ENCODE peak calls at places on chromosomes 5 and 9, in five cellular contexts. One of them, this sample, is unnamed.

GRCh38 chr9:34272146-34272545 is 56.9 kb downstream of the KIF24 start:
- DNase-seq in WTC11: no peak
- DNase-seq in amniotic stem cell: no peak
- DNase-seq in fibroblast of pulmonary artery: no peak
- DNase-seq in heart right ventricle: no peak
- DNase-seq in this sample: no peak

GRCh38 chr5:76104027-76104426 is 20.8 kb downstream of the SV2C start:
- DNase-seq in WTC11: peak
- DNase-seq in fibroblast of pulmonary artery: peak
- DNase-seq in amniotic stem cell: no peak
- DNase-seq in heart right ventricle: no peak
- DNase-seq in this sample: no peak

GRCh38 chr9:33132249-33132772 is 34.8 kb downstream of the B4GALT1 start:
- DNase-seq in amniotic stem cell: peak
- DNase-seq in fibroblast of pulmonary artery: peak
- DNase-seq in WTC11: no peak
- DNase-seq in heart right ventricle: no peak
- DNase-seq in this sample: no peak

GRCh38 chr9:88380118-88380517 is 8.1 kb upstream of the SPIN1 start:
- DNase-seq in heart right ventricle: no peak
- DNase-seq in WTC11: no peak
- DNase-seq in fibroblast of pulmonary artery: no peak
- DNase-seq in amniotic stem cell: no peak
- DNase-seq in this sample: no peak

GRCh38 chr9:134427153-134427782 is 101.0 kb downstream of the RXRA start:
- DNase-seq in amniotic stem cell: no peak
- DNase-seq in fibroblast of pulmonary artery: no peak
- DNase-seq in heart right ventricle: no peak
- DNase-seq in WTC11: no peak
- DNase-seq in this sample: no peak

GRCh38 chr5:115898656-115899055 is 56.9 kb downstream of the AP3S1 start:
- DNase-seq in heart right ventricle: no peak
- DNase-seq in WTC11: no peak
- DNase-seq in amniotic stem cell: no peak
- DNase-seq in fibroblast of pulmonary artery: peak
- DNase-seq in this sample: no peak

GRCh38 chr9:131837316-131837715 is 97.4 kb upstream of the RAPGEF1 start:
- DNase-seq in fibroblast of pulmonary artery: no peak
- DNase-seq in WTC11: peak
- DNase-seq in amniotic stem cell: no peak
- DNase-seq in heart right ventricle: peak
- DNase-seq in this sample: peak

GRCh38 chr9:120950421-120951388 is 24.1 kb upstream of the TRAF1 start:
- DNase-seq in WTC11: no peak
- DNase-seq in heart right ventricle: no peak
- DNase-seq in amniotic stem cell: no peak
- DNase-seq in fibroblast of pulmonary artery: no peak
- DNase-seq in this sample: no peak

GRCh38 chr5:172714491-172715420 is 56.2 kb downstream of the DUSP1 start:
- DNase-seq in amniotic stem cell: no peak
- DNase-seq in heart right ventricle: peak
- DNase-seq in fibroblast of pulmonary artery: peak
- DNase-seq in WTC11: peak
- DNase-seq in this sample: no peak

GRCh38 chr5:148163345-148163744 is 5.0 kb upstream of the SPINK14 start:
- DNase-seq in WTC11: peak
- DNase-seq in amniotic stem cell: no peak
- DNase-seq in heart right ventricle: no peak
- DNase-seq in fibroblast of pulmonary artery: no peak
- DNase-seq in this sample: no peak

GRCh38 chr5:163190762-163191161 is 246.6 kb upstream of the CCNG1 start:
- DNase-seq in WTC11: no peak
- DNase-seq in heart right ventricle: no peak
- DNase-seq in fibroblast of pulmonary artery: no peak
- DNase-seq in amniotic stem cell: no peak
- DNase-seq in this sample: no peak

GRCh38 chr9:91047529-91047928 is 245.9 kb downstream of the SYK start:
- DNase-seq in fibroblast of pulmonary artery: no peak
- DNase-seq in WTC11: no peak
- DNase-seq in amniotic stem cell: no peak
- DNase-seq in heart right ventricle: no peak
- DNase-seq in this sample: no peak

GRCh38 chr9:76441551-76442322 is 17.2 kb upstream of the GCNT1 start:
- DNase-seq in heart right ventricle: no peak
- DNase-seq in WTC11: no peak
- DNase-seq in fibroblast of pulmonary artery: peak
- DNase-seq in amniotic stem cell: peak
- DNase-seq in this sample: no peak

GRCh38 chr9:33878691-33879366 is 61.9 kb downstream of the UBE2R2 start:
- DNase-seq in heart right ventricle: no peak
- DNase-seq in WTC11: no peak
- DNase-seq in amniotic stem cell: no peak
- DNase-seq in fibroblast of pulmonary artery: no peak
- DNase-seq in this sample: no peak

GRCh38 chr9:90842984-90843383 is 41.4 kb downstream of the SYK start:
- DNase-seq in WTC11: no peak
- DNase-seq in amniotic stem cell: no peak
- DNase-seq in heart right ventricle: no peak
- DNase-seq in fibroblast of pulmonary artery: no peak
- DNase-seq in this sample: no peak

GRCh38 chr9:121453232-121453892 is 46.3 kb downstream of the GGTA1 start:
- DNase-seq in amniotic stem cell: no peak
- DNase-seq in fibroblast of pulmonary artery: peak
- DNase-seq in WTC11: no peak
- DNase-seq in heart right ventricle: no peak
- DNase-seq in this sample: peak

GRCh38 chr9:112533660-112534059 is 47.0 kb downstream of the KIAA1958 start:
- DNase-seq in WTC11: no peak
- DNase-seq in heart right ventricle: no peak
- DNase-seq in fibroblast of pulmonary artery: no peak
- DNase-seq in amniotic stem cell: no peak
- DNase-seq in this sample: no peak

GRCh38 chr5:108529381-108529780 is 147.5 kb upstream of the FBXL17 start:
- DNase-seq in fibroblast of pulmonary artery: peak
- DNase-seq in amniotic stem cell: no peak
- DNase-seq in heart right ventricle: no peak
- DNase-seq in WTC11: no peak
- DNase-seq in this sample: no peak

GRCh38 chr9:36165766-36166149 is 3.4 kb upstream of the CCIN start:
- DNase-seq in WTC11: no peak
- DNase-seq in heart right ventricle: no peak
- DNase-seq in amniotic stem cell: peak
- DNase-seq in fibroblast of pulmonary artery: peak
- DNase-seq in this sample: no peak

GRCh38 chr9:70060148-70060882 is 16.7 kb downstream of the MAMDC2 start:
- DNase-seq in fibroblast of pulmonary artery: no peak
- DNase-seq in amniotic stem cell: no peak
- DNase-seq in WTC11: no peak
- DNase-seq in heart right ventricle: no peak
- DNase-seq in this sample: no peak

GRCh38 chr5:13816126-13816525 is 128.4 kb downstream of the DNAH5 start:
- DNase-seq in WTC11: no peak
- DNase-seq in amniotic stem cell: no peak
- DNase-seq in fibroblast of pulmonary artery: no peak
- DNase-seq in heart right ventricle: no peak
- DNase-seq in this sample: no peak

GRCh38 chr9:107875571-107875980 is 386.0 kb upstream of the KLF4 start:
- DNase-seq in amniotic stem cell: no peak
- DNase-seq in fibroblast of pulmonary artery: no peak
- DNase-seq in heart right ventricle: no peak
- DNase-seq in WTC11: no peak
- DNase-seq in this sample: no peak

GRCh38 chr5:93611900-93612898 is 29.2 kb downstream of the NR2F1 start:
- DNase-seq in fibroblast of pulmonary artery: no peak
- DNase-seq in amniotic stem cell: no peak
- DNase-seq in WTC11: peak
- DNase-seq in heart right ventricle: no peak
- DNase-seq in this sample: no peak

GRCh38 chr5:113612060-113612496 is 98.6 kb downstream of the YTHDC2 start:
- DNase-seq in amniotic stem cell: no peak
- DNase-seq in fibroblast of pulmonary artery: peak
- DNase-seq in WTC11: no peak
- DNase-seq in heart right ventricle: no peak
- DNase-seq in this sample: no peak

GRCh38 chr5:41869150-41869738 is 981 bp downstream of the OXCT1 start:
- DNase-seq in fibroblast of pulmonary artery: peak
- DNase-seq in WTC11: peak
- DNase-seq in heart right ventricle: peak
- DNase-seq in amniotic stem cell: peak
- DNase-seq in this sample: no peak

GRCh38 chr9:5953743-5954707 is 61.4 kb downstream of the RANBP6 start:
- DNase-seq in fibroblast of pulmonary artery: peak
- DNase-seq in WTC11: no peak
- DNase-seq in amniotic stem cell: no peak
- DNase-seq in heart right ventricle: no peak
- DNase-seq in this sample: no peak

GRCh38 chr5:40570408-40571129 is 109.1 kb upstream of the PTGER4 start:
- DNase-seq in fibroblast of pulmonary artery: peak
- DNase-seq in heart right ventricle: no peak
- DNase-seq in WTC11: no peak
- DNase-seq in amniotic stem cell: no peak
- DNase-seq in this sample: no peak

GRCh38 chr9:134325096-134325812 is 1.0 kb upstream of the RXRA start:
- DNase-seq in fibroblast of pulmonary artery: peak
- DNase-seq in amniotic stem cell: no peak
- DNase-seq in heart right ventricle: peak
- DNase-seq in WTC11: peak
- DNase-seq in this sample: no peak

GRCh38 chr5:10110228-10110627 is 139.5 kb downstream of the ATPSCKMT start:
- DNase-seq in WTC11: no peak
- DNase-seq in amniotic stem cell: no peak
- DNase-seq in heart right ventricle: no peak
- DNase-seq in fibroblast of pulmonary artery: no peak
- DNase-seq in this sample: no peak

GRCh38 chr9:81529556-81530193 is 159.7 kb downstream of the TLE1 start:
- DNase-seq in amniotic stem cell: peak
- DNase-seq in fibroblast of pulmonary artery: peak
- DNase-seq in WTC11: no peak
- DNase-seq in heart right ventricle: no peak
- DNase-seq in this sample: peak

GRCh38 chr5:180332051-180332517 is 21.1 kb downstream of the GFPT2 start:
- DNase-seq in heart right ventricle: no peak
- DNase-seq in amniotic stem cell: no peak
- DNase-seq in fibroblast of pulmonary artery: peak
- DNase-seq in WTC11: peak
- DNase-seq in this sample: no peak

GRCh38 chr5:160342413-160342941 is 27.9 kb downstream of the C1QTNF2 start:
- DNase-seq in WTC11: no peak
- DNase-seq in fibroblast of pulmonary artery: peak
- DNase-seq in amniotic stem cell: no peak
- DNase-seq in heart right ventricle: no peak
- DNase-seq in this sample: no peak

GRCh38 chr9:88344013-88344412 is 44.2 kb upstream of the SPIN1 start:
- DNase-seq in heart right ventricle: no peak
- DNase-seq in amniotic stem cell: no peak
- DNase-seq in WTC11: no peak
- DNase-seq in fibroblast of pulmonary artery: no peak
- DNase-seq in this sample: no peak

GRCh38 chr9:99807276-99807852 is 14.3 kb upstream of the NR4A3 start:
- DNase-seq in amniotic stem cell: peak
- DNase-seq in fibroblast of pulmonary artery: peak
- DNase-seq in WTC11: peak
- DNase-seq in heart right ventricle: peak
- DNase-seq in this sample: no peak

GRCh38 chr5:1315709-1316587 is 21.1 kb upstream of the TERT start:
- DNase-seq in WTC11: peak
- DNase-seq in heart right ventricle: no peak
- DNase-seq in fibroblast of pulmonary artery: peak
- DNase-seq in amniotic stem cell: no peak
- DNase-seq in this sample: no peak

GRCh38 chr5:83125560-83125959 is 48.2 kb downstream of the XRCC4 start:
- DNase-seq in amniotic stem cell: no peak
- DNase-seq in fibroblast of pulmonary artery: no peak
- DNase-seq in heart right ventricle: no peak
- DNase-seq in WTC11: no peak
- DNase-seq in this sample: no peak

GRCh38 chr5:14665110-14665822 is 748 bp downstream of the OTULIN start:
- DNase-seq in heart right ventricle: peak
- DNase-seq in amniotic stem cell: no peak
- DNase-seq in fibroblast of pulmonary artery: peak
- DNase-seq in WTC11: no peak
- DNase-seq in this sample: no peak

This sample was measured in NT2/D1.